ENCODE peak calls at places on chromosomes 13 and 19, in six cellular contexts. M is heart left ventricle; O is pancreas; G is colonic mucosa; J is WERI-Rb-1; P is effector memory CD4-positive, alpha-beta T cell. U is an unnamed sample. For H3K27me3 and H3K36me3, the result is how much of the 10 kb centered on the place peaks cover.

GRCh38 chr13:107681611-107682010 is 533.7 kb downstream of the LIG4 start:
- DNase-seq in M (no peak), O (no peak), G (no peak), J (peak), P (no peak), U (no peak)

GRCh38 chr19:43747557-43748204 is 7.1 kb downstream of the SMG9 start:
- DNase-seq in M (no peak), O (no peak), G (no peak), J (no peak), P (peak), U (no peak)

GRCh38 chr13:40205771-40206240 is 460.6 kb downstream of the FOXO1 start:
- DNase-seq in M (no peak), O (no peak), G (no peak), J (no peak), P (no peak), U (no peak)

GRCh38 chr13:29922281-29922821 is 71.9 kb upstream of the UBL3 start:
- DNase-seq in M (no peak), O (no peak), G (no peak), J (no peak), P (no peak), U (no peak)

GRCh38 chr13:46728777-46729176 is 68.2 kb downstream of the ESD start:
- DNase-seq in M (no peak), O (no peak), G (no peak), J (no peak), P (no peak), U (peak)

GRCh38 chr13:70960841-70961443 is 852.7 kb upstream of the KLHL1 start:
- DNase-seq in M (no peak), O (no peak), G (no peak), J (peak), P (no peak), U (no peak)

GRCh38 chr19:32165176-32165575 is 180.2 kb upstream of the ZNF507 start:
- DNase-seq in M (no peak), O (no peak), G (no peak), J (no peak), P (no peak), U (no peak)

GRCh38 chr13:35225159-35225558 is 251.3 kb downstream of the MAB21L1 start:
- DNase-seq in M (no peak), O (no peak), G (no peak), J (no peak), P (no peak), U (no peak)

GRCh38 chr13:97141564-97142005 is 80.5 kb upstream of the MBNL2 start:
- DNase-seq in M (no peak), O (peak), G (peak), J (peak), P (no peak), U (peak)

GRCh38 chr13:44312898-44313551 is 60.6 kb upstream of the SERP2 start:
- DNase-seq in M (no peak), O (no peak), G (peak), J (no peak), P (no peak), U (no peak)

GRCh38 chr13:27406178-27406939 is 18.1 kb upstream of the GTF3A start:
- DNase-seq in M (no peak), O (no peak), G (peak), J (peak), P (no peak), U (no peak)

GRCh38 chr19:6516659-6517291 is 14.1 kb upstream of the TNFSF9 start:
- DNase-seq in M (peak), O (peak), G (peak), J (peak), P (peak), U (peak)

GRCh38 chr19:35752746-35753350 is 4.0 kb downstream of the HSPB6 start:
- DNase-seq in M (no peak), O (peak), G (no peak), J (no peak), P (no peak), U (no peak)

GRCh38 chr19:49256691-49257090 is 68.3 kb downstream of the SLC6A16 start:
- DNase-seq in M (no peak), O (no peak), G (no peak), J (no peak), P (no peak), U (no peak)

GRCh38 chr13:25114220-25114619 is 18.3 kb downstream of the PABPC3 start:
- DNase-seq in M (peak), O (peak), G (peak), J (peak), P (peak), U (peak)

GRCh38 chr13:100490692-100491091 is 97.9 kb downstream of the GGACT start:
- DNase-seq in M (no peak), O (no peak), G (no peak), J (no peak), P (no peak), U (peak)

GRCh38 chr19:54095136-54095858 is 5.3 kb downstream of the OSCAR start:
- DNase-seq in M (no peak), O (no peak), G (no peak), J (no peak), P (no peak), U (peak)

GRCh38 chr13:77555246-77555645 is 19.7 kb downstream of the SCEL start:
- DNase-seq in M (no peak), O (no peak), G (no peak), J (no peak), P (no peak), U (no peak)

GRCh38 chr13:57629821-57630235 is 1.7 kb upstream of the PCDH17 start:
- DNase-seq in M (peak), O (peak), G (peak), J (peak), P (peak), U (peak)

GRCh38 chr19:58570770-58571574 is 2.2 kb downstream of the MZF1 start:
- DNase-seq in M (peak), O (peak), G (peak), J (peak), P (no peak), U (peak)

GRCh38 chr13:70668293-70668692 is 560.0 kb upstream of the KLHL1 start:
- DNase-seq in M (no peak), O (no peak), G (no peak), J (peak), P (no peak), U (peak)

GRCh38 chr13:21537105-21537504 is 66.9 kb downstream of the MICU2 start:
- DNase-seq in M (no peak), O (no peak), G (no peak), J (no peak), P (no peak), U (no peak)

GRCh38 chr19:2216361-2217225 is 19.5 kb downstream of the PLEKHJ1 start:
- DNase-seq in M (no peak), O (no peak), G (no peak), J (no peak), P (no peak), U (no peak)

GRCh38 chr13:51618626-51619025 is 34.4 kb downstream of the WDFY2 start:
- DNase-seq in M (no peak), O (no peak), G (no peak), J (no peak), P (no peak), U (no peak)

GRCh38 chr19:5038631-5039271 is 69.8 kb downstream of the KDM4B start:
- DNase-seq in M (no peak), O (no peak), G (no peak), J (peak), P (no peak), U (peak)

GRCh38 chr13:30065181-30065580 is 214.8 kb upstream of the UBL3 start:
- DNase-seq in M (no peak), O (no peak), G (no peak), J (no peak), P (no peak), U (no peak)

GRCh38 chr19:10797541-10798256 is 38.3 kb downstream of the TMED1 start:
- DNase-seq in M (no peak), O (no peak), G (no peak), J (no peak), P (peak), U (peak)

GRCh38 chr13:73803997-73804396 is 330.2 kb downstream of the KLF12 start:
- DNase-seq in M (no peak), O (no peak), G (no peak), J (no peak), P (no peak), U (no peak)

GRCh38 chr19:34173145-34173956 is 1.0 kb downstream of the LSM14A start:
- DNase-seq in M (peak), O (peak), G (peak), J (no peak), P (peak), U (peak)

GRCh38 chr19:6126335-6126974 is 9.0 kb upstream of the ACSBG2 start:
- DNase-seq in M (no peak), O (no peak), G (no peak), J (peak), P (no peak), U (peak)

GRCh38 chr19:47427241-47428176 is 8.2 kb upstream of the MEIS3 start:
- DNase-seq in M (peak), O (peak), G (peak), J (peak), P (peak), U (peak)
- H3K27me3 ChIP-seq in M (under half), O (under half), G (under half), J (under half), P (under half), U (under half)

DNA sequence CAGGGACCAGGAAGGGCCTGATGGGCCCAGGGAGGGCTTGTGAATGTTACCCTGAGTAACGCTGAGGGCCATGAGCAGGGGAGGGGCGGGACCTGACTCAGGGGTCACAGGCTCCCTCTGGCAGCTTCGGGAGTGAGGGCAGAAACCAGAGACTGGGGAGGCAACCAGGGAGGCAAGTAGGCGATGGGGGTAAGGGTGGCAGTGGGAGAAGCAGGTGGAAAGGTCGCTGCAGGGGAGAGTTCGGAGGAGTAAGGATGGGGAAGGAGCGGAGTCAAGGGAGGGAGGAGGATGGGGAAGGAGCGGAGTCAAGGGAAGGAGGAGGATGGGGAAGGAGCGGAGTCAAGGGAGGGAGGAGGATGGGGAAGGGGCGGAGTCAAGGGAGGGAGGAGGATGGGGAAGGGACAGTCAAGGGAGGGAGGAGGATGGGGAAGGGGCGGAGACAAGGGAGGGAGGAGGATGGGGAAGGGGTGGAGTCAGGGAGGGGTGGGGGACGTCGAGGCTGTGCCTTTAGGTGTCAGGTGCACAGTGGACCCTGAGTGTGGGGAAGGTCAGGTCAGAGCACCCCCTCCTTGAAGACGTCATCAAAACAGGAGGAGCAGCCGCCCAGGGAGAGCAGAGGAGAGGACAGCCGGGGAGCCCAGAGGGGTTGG is 15.5 kb upstream of the B3GNT3 start:
- DNase-seq in M (peak), O (peak), G (peak), J (peak), P (no peak), U (peak)
- H3K4me3 ChIP-seq in M (no peak), O (no peak), G (peak), J (no peak), P (no peak), U (peak)

DNA sequence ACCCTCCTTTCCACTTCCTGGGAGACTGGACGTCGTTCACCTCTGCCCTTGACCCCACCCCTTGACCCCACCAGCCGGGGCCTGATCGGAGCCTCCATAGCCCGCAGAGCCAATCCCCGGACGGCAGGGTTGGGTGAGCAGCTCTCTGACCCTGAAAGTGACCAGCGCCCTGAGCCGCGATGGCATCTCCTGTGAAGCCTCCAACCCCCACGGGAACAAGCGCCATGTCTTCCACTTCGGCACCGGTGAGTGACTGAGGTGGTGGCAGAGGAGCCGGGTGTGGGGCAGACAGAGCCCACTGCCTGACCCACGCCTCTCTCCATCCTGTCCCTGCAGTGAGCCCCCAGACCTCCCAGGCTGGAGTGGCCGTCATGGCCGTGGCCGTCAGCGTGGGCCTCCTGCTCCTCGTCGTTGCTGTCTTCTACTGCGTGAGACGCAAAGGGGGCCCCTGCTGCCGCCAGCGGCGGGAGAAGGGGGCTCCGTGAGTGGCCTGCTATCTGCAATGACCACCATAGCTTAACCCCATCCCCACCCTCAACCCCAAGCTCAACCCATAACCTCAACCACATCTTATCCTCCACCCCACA is 10.4 kb downstream of the BCAM start:
- DNase-seq in M (no peak), O (no peak), G (no peak), J (no peak), P (no peak), U (no peak)
- H3K36me3 ChIP-seq in M (under half), O (under half), G (under half), J (under half), P (under half), U (under half)

DNA sequence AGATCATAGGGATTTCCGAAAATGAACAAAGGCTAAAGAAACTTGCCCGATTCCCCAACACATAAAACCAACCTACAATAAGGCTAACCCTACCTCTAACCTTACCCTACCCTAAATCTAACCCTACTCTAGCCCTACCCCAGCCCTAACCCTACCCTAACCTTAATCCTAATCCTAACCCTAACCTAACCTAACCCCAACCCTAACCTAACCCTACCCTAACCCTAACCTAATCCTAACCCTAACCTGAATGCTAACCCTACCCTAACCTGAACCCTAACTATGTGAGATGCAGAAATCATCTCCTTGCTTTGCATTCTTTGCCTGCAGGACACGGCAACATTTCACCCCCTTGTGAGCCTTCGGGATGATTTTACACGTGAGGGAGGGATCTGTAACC is 67.6 kb upstream of the SOX1 start:
- DNase-seq in M (no peak), O (no peak), G (no peak), J (no peak), P (no peak), U (no peak)
- H3K27me3 ChIP-seq in M (under half), O (under half), G (under half), J (half or more), P (under half), U (under half)

GRCh38 chr19:14112051-14112808 is 5.3 kb downstream of the PRKACA start:
- DNase-seq in M (no peak), O (no peak), G (no peak), J (no peak), P (no peak), U (peak)

GRCh38 chr19:14113762-14114414 is 3.7 kb downstream of the PRKACA start:
- DNase-seq in M (no peak), O (no peak), G (peak), J (peak), P (peak), U (peak)

GRCh38 chr19:14112809-14113385 is 4.7 kb downstream of the PRKACA start:
- DNase-seq in M (peak), O (no peak), G (no peak), J (no peak), P (no peak), U (peak)

GRCh38 chr19:14110650-14111049 is 6.9 kb downstream of the PRKACA start:
- DNase-seq in M (no peak), O (no peak), G (no peak), J (no peak), P (no peak), U (peak)

GRCh38 chr19:14111486-14111885 is 6.1 kb downstream of the PRKACA start:
- DNase-seq in M (no peak), O (no peak), G (no peak), J (no peak), P (no peak), U (no peak)
- H3K4me3 ChIP-seq in M (no peak), O (no peak), G (no peak), J (no peak), P (no peak), U (no peak)

DNA sequence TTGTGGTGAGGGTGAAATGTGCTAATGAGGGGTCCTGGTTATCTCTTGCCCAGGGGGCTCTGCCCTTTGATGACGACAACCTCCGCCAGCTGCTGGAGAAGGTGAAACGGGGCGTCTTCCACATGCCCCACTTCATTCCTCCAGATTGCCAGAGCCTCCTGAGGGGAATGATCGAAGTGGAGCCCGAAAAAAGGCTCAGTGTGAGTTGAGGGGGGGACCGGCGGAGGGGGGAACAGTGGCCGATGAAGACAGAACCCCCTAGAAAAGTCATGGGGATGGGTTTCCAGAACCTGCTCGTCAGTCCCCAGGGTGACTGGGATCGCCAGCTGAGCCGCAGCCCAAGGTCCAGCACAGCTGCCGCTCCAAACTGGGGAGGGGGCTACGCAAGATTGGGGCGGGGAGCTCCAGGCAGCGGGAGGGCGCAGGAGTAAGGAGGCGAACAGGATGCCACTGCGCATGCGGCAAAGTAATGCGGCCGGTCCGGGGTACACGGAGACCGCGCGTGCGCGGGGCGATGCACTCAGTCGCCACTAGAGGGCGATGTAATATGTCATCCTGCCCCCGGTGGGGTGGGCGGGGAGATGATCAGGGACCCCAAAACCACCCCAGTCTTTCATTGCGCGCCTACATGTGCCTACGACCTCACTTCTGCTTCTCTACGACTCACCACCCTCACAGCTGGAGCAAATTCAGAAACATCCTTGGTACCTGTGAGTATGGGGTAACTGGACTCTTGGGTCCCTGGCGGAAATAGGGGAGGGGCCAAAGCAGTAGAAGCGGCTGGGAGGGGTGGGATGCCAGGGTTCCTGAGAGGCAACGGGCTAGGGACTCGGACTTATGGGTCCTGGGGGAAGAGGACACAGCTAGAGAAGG is 17.9 kb downstream of the BRSK1 start:
- DNase-seq in M (peak), O (peak), G (peak), J (peak), P (peak), U (peak)
- H3K36me3 ChIP-seq in M (under half), O (under half), G (under half), J (half or more), P (under half), U (under half)

DNA sequence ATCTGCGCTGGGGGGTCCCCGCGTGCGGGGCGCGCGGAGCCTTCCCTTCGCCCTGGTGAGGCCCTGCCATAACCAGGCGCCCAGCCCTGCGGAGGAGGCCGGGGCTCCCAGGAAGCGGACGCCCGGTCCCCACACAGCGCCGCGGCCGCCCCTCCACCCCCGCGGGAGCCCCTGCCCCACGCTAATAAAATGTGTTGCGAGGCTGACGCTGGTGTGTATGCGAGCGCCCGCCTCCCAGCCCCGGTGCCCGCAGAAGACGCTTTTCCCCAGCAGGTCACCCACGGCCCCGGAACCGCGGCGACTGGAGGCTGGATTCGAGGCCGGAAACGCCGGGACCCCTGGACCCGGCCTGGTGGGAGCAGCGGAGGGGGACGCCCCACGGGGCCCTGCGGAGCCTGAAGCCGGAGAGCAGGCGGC is 12.1 kb upstream of the CDC34 start:
- DNase-seq in M (no peak), O (no peak), G (no peak), J (no peak), P (no peak), U (peak)
- H3K27me3 ChIP-seq in M (under half), O (under half), G (under half), J (under half), P (under half), U (under half)